ENCODE peak calls at places on chromosomes 13 and 19, in six cellular contexts. B is RPMI7951; A is ovary; U is colonic mucosa; L is AG04450; F is stimulated activated CD4-positive, alpha-beta T cell treated with anti-CD3 and anti-CD28 coated beads, Interleukin-4, amount 100 ng/mL, for 48 hours. D is an unnamed sample.

GRCh38 chr13:20175406-20175794 is 14.5 kb upstream of the GJA3 start:
- DNase-seq in B (no peak), A (no peak), U (no peak), L (no peak), F (no peak), D (no peak)

GRCh38 chr13:76474356-76474755 is 411.8 kb downstream of the KCTD12 start:
- DNase-seq in B (no peak), A (no peak), U (no peak), L (no peak), F (no peak), D (no peak)

GRCh38 chr19:36245210-36246005 is 30.5 kb downstream of the ZNF146 start:
- DNase-seq in B (peak), A (no peak), U (no peak), L (no peak), F (no peak), D (peak)

GRCh38 chr13:60162096-60162495 is 1.6 kb downstream of the DIAPH3 start:
- DNase-seq in B (no peak), A (no peak), U (no peak), L (no peak), F (no peak), D (no peak)

GRCh38 chr19:45729774-45730388 is 815 bp downstream of the FBXO46 start:
- DNase-seq in B (no peak), A (no peak), U (no peak), L (no peak), F (no peak), D (no peak)

GRCh38 chr19:13865578-13866462 is 11.1 kb upstream of the NANOS3 start:
- DNase-seq in B (peak), A (peak), U (peak), L (no peak), F (no peak), D (peak)

GRCh38 chr13:111897178-111897845 is 169.6 kb upstream of the SOX1 start:
- DNase-seq in B (no peak), A (no peak), U (no peak), L (no peak), F (no peak), D (no peak)

GRCh38 chr13:38024431-38024830 is 154.9 kb upstream of the TRPC4 start:
- DNase-seq in B (peak), A (no peak), U (no peak), L (no peak), F (no peak), D (no peak)

GRCh38 chr13:42715909-42716308 is 65.5 kb upstream of the FAM216B start:
- DNase-seq in B (no peak), A (no peak), U (no peak), L (no peak), F (no peak), D (no peak)

GRCh38 chr13:113936566-113936965 is 37.3 kb downstream of the C13orf46 start:
- DNase-seq in B (no peak), A (no peak), U (no peak), L (no peak), F (no peak), D (no peak)

GRCh38 chr19:57355916-57356315 is 4.8 kb downstream of the ZNF304 start:
- DNase-seq in B (no peak), A (no peak), U (no peak), L (no peak), F (no peak), D (no peak)

GRCh38 chr13:99124695-99125334 is 75.8 kb upstream of the UBAC2 start:
- DNase-seq in B (peak), A (no peak), U (no peak), L (no peak), F (no peak), D (peak)

GRCh38 chr13:27960362-27961226 is 8.5 kb downstream of the CDX2 start:
- DNase-seq in B (peak), A (no peak), U (peak), L (no peak), F (no peak), D (no peak)

GRCh38 chr13:20570540-20570939 is 3.6 kb downstream of the IFT88 start:
- DNase-seq in B (no peak), A (no peak), U (no peak), L (no peak), F (no peak), D (no peak)

GRCh38 chr19:40674291-40674690 is 16.2 kb downstream of the NUMBL start:
- DNase-seq in B (no peak), A (no peak), U (no peak), L (no peak), F (no peak), D (no peak)